ENCODE peak calls at places on chromosomes 11 and 22, in four cellular contexts. Z is mammary epithelial cell, J is colonic mucosa, I is stomach. P is an unnamed sample. For H3K4me1, the result is how much of the 10 kb centered on the place peaks cover.

GRCh38 chr22:44723801-44724200 is 21.8 kb downstream of the PRR5 start:
- DNase-seq in Z (peak), J (no peak), I (no peak), P (no peak)

GRCh38 chr11:94528551-94528950 is 15.2 kb upstream of the FUT4 start:
- DNase-seq in Z (no peak), J (no peak), I (no peak), P (no peak)

GRCh38 chr11:27216268-27217149 is 146.5 kb downstream of the CCDC34 start:
- DNase-seq in Z (no peak), J (peak), I (no peak), P (peak)

GRCh38 chr11:116244425-116244824 is 528.4 kb downstream of the BUD13 start:
- DNase-seq in Z (no peak), J (no peak), I (no peak), P (no peak)

GRCh38 chr11:106608677-106609076 is 409.6 kb downstream of the GUCY1A2 start:
- DNase-seq in Z (peak), J (no peak), I (no peak), P (no peak)

GRCh38 chr11:69842746-69843528 is 23.7 kb upstream of the FGF3 start:
- DNase-seq in Z (no peak), J (no peak), I (no peak), P (no peak)

GRCh38 chr11:14414470-14415461 is 55.8 kb upstream of the RRAS2 start:
- DNase-seq in Z (no peak), J (no peak), I (no peak), P (peak)

GRCh38 chr22:47304191-47304831 is 541.9 kb downstream of the TBC1D22A start:
- DNase-seq in Z (no peak), J (no peak), I (peak), P (no peak)

GRCh38 chr11:88059326-88059725 is 115.9 kb downstream of the RAB38 start:
- DNase-seq in Z (no peak), J (no peak), I (no peak), P (no peak)

GRCh38 chr11:23112987-23113886 is 253.0 kb upstream of the CCDC179 start:
- DNase-seq in Z (peak), J (peak), I (peak), P (peak)

GRCh38 chr11:78575478-78575877 is 814 bp upstream of the NARS2 start:
- DNase-seq in Z (no peak), J (no peak), I (no peak), P (no peak)

GRCh38 chr22:21677606-21678443 is 12.0 kb downstream of the PPIL2 start:
- DNase-seq in Z (no peak), J (no peak), I (no peak), P (no peak)
- H3K4me3 ChIP-seq in Z (no peak), J (no peak), I (no peak), P (no peak)

DNA sequence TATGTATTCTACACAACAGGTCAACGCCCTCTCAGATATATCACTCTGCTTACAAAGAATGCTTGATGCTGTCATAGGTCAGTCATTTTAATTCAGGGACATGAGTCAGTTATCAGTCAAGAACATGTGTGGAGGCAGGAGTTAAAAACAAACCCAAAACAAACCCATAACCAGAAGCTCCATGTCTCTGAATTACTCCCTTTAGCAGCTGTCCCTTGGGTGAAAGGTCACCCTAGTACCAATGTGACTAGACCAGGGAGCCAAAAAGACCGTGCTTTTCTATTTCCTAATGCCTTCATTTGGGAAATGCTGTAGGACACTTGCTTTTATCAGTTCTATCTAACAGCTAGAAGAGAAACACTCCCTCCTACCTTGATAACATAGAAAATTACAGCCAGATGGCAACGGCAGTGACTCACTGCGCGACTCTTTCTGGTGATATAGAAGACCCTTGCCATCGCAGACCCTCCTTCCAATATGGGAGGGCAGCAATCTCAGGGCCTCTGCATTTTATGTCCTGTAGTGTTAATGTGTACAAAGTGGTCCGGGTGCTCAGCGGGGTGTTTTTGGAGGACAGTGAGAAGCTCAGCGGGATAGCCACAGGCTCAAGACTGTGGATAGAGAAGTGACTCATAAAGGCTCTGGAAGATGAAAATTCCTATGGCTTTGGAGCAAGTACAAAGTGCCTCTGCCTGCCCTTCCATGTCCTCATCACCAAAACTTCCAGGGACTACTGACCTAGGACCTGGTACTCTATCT is 24.8 kb downstream of the APOL5 start:
- DNase-seq in Z (peak), J (no peak), I (no peak), P (no peak)
- H3K27ac ChIP-seq in Z (peak), J (no peak), I (peak), P (no peak)

GRCh38 chr11:66498508-66498907 is 11.9 kb upstream of the BBS1 start:
- DNase-seq in Z (no peak), J (peak), I (no peak), P (no peak)
- H3K4me1 ChIP-seq in Z (under half), J (under half), I (under half), P (under half)

GRCh38 chr11:118907051-118907748 is 18.5 kb downstream of the BCL9L start:
- DNase-seq in Z (peak), J (peak), I (peak), P (peak)
- H3K4me3 ChIP-seq in Z (no peak), J (no peak), I (no peak), P (no peak)

GRCh38 chr11:64181506-64182411 is 4.2 kb upstream of the STIP1 start:
- DNase-seq in Z (peak), J (peak), I (peak), P (peak)

GRCh38 chr11:64179221-64179620 is 6.8 kb upstream of the STIP1 start:
- DNase-seq in Z (no peak), J (no peak), I (no peak), P (no peak)

GRCh38 chr11:64178203-64178602 is 7.8 kb upstream of the STIP1 start:
- DNase-seq in Z (no peak), J (no peak), I (no peak), P (no peak)

GRCh38 chr11:64183890-64184289 is 2.1 kb upstream of the STIP1 start:
- DNase-seq in Z (no peak), J (no peak), I (no peak), P (no peak)

DNA sequence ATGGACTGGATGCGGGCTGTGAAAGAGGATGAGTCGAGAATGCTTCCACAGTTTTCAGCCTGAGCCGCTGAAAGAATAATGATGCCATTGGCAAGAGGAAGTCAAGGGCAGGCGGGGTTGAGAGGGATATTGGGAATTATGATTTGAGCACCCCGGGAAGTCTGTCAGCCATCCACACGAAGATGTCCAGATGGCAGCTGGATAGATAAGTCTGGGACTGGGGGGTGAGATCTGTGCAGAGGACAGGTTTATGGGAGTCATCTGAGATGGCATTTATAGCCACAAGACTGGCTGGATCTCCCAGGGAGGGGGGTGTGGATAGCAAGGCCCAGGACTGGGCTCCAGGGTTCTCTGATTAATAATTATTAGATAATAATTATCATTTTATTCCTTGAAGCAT is 5.1 kb upstream of the STIP1 start:
- DNase-seq in Z (no peak), J (no peak), I (no peak), P (no peak)
- H3K27ac ChIP-seq in Z (no peak), J (peak), I (peak), P (peak)

GRCh38 chr22:28030442-28030841 is 111.4 kb upstream of the PITPNB start:
- DNase-seq in Z (no peak), J (no peak), I (no peak), P (no peak)

GRCh38 chr22:28032896-28033295 is 113.8 kb upstream of the PITPNB start:
- DNase-seq in Z (no peak), J (peak), I (no peak), P (no peak)

GRCh38 chr22:28029201-28029948 is 110.3 kb upstream of the PITPNB start:
- DNase-seq in Z (no peak), J (peak), I (peak), P (no peak)

GRCh38 chr22:28029962-28030361 is 110.9 kb upstream of the PITPNB start:
- DNase-seq in Z (no peak), J (peak), I (no peak), P (no peak)

DNA sequence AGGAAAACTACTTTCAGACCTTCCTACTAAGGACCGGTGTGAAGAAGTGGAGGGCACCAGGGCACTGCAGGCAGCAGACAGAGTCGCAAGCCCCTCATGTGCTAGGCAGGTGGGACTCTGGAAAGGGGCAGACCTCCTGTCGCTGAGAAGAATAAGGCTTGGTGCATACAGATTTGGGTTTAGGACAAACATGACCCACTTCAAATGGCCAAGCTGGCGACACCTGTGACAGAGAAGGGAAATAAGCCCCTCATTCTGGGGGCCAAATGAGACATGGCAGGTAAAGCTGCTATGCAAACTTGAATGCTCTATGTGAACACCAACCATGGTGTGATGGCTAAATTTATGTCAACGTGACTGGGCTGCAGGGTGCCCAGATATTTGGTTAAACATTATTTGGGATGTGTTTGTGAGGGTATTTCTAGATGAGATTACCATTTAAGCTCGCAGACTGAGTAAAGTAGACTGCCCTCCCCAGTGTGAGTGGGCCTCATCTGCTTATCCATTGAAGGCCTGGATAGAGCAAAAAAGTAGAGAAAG is 112.4 kb upstream of the PITPNB start:
- DNase-seq in Z (no peak), J (peak), I (no peak), P (no peak)
- H3K4me1 ChIP-seq in Z (under half), J (under half), I (under half), P (under half)

DNA sequence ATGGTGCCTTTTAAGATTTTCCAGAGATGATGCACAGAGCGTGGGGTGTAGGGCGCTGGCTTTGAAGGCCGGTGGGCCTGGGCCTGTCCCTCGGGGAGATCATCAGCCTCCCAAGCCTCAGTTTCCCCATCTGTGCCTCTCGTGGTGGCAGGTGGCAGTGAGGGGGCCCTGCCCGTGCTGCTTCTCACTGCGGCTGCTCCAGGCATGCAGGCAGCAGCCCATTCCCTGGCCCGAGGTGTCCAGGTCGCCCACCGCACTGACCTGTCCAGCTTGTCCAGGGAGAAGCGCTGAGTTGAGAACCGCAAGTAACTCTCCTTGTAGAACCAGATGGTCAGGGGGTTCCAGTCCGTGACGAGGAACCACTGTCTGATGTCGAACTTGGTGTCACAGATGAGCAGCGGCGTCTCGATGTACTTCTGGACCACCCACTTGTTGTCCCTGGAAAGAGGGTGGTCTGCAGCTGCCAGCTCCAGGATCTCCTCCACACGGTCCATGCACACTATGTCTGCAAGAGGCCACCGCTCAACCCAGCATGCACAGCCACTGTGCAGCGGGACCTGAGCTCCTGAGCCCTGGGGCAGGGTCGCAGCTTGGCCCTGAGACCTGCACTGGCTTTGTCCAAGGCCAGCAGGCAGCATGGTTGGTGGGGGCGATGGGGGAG is 20.5 kb upstream of the IL17REL start:
- DNase-seq in Z (no peak), J (no peak), I (no peak), P (no peak)
- H3K4me3 ChIP-seq in Z (no peak), J (no peak), I (no peak), P (no peak)

GRCh38 chr22:19607198-19608113 is 83.2 kb upstream of the CLDN5 start:
- DNase-seq in Z (peak), J (no peak), I (peak), P (no peak)
- H3K27ac ChIP-seq in Z (peak), J (no peak), I (peak), P (no peak)

GRCh38 chr11:12089041-12089440 is 21.3 kb upstream of the MICAL2 start:
- DNase-seq in Z (no peak), J (no peak), I (no peak), P (no peak)

GRCh38 chr11:12087075-12087775 is 23.2 kb upstream of the MICAL2 start:
- DNase-seq in Z (peak), J (peak), I (no peak), P (no peak)

GRCh38 chr11:12088531-12088930 is 21.9 kb upstream of the MICAL2 start:
- DNase-seq in Z (no peak), J (no peak), I (no peak), P (no peak)

GRCh38 chr11:12089473-12089872 is 20.9 kb upstream of the MICAL2 start:
- DNase-seq in Z (peak), J (no peak), I (no peak), P (no peak)

DNA sequence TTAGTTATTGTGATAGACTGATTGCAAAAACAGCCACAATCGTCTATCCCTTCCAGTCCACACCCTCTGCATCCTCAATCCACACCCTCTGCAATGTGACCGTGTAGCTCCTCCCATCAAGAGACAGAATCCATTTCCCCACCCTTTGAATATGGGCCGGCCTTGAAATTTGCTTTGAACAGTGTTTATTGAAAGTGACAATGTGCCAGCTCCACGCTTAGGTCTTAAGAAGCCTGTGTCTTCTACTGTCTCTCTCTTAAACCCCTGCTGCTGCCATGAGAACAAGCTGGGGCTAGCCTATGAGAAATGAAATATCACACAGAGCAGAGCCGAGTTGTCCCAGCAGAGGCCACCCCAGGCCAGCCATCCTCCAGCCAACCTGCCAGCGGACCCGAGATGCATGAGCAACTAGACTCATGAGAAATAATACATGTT is 22.3 kb upstream of the MICAL2 start:
- DNase-seq in Z (peak), J (peak), I (no peak), P (no peak)
- H3K4me1 ChIP-seq in Z (half or more), J (under half), I (half or more), P (under half)

GRCh38 chr11:61042537-61042936 is 59.8 kb upstream of the CD5 start:
- DNase-seq in Z (no peak), J (no peak), I (no peak), P (no peak)
- H3K4me3 ChIP-seq in Z (no peak), J (no peak), I (no peak), P (no peak)